ENCODE peak calls at places on chromosomes 13 and 19, in seven cellular contexts. X is EL; G is AG09319; A is SK-MEL-5; M is KBM-7; Y is stimulated activated CD4-positive, alpha-beta T cell treated with anti-CD3 and anti-CD28 coated beads, Interleukin-12 subunit alpha, Interleukin-12 subunit beta, amount 100 ng/mL, for 4 hours; R is transverse colon. Z is an unnamed sample.

GRCh38 chr19:7236153-7236552 is 58.1 kb downstream of the INSR start:
- DNase-seq in X (no peak), G (no peak), A (no peak), M (no peak), Y (no peak), R (no peak), Z (no peak)

GRCh38 chr19:19356500-19356899 is 35.9 kb downstream of the MAU2 start:
- DNase-seq in X (no peak), G (no peak), A (no peak), M (no peak), Y (no peak), R (no peak), Z (no peak)

GRCh38 chr19:50739132-50739746 is 16.1 kb downstream of the CLEC11A start:
- DNase-seq in X (no peak), G (no peak), A (no peak), M (no peak), Y (no peak), R (no peak), Z (no peak)

GRCh38 chr19:18939163-18939562 is 1.9 kb downstream of the HOMER3 start:
- DNase-seq in X (no peak), G (no peak), A (no peak), M (no peak), Y (no peak), R (no peak), Z (no peak)

GRCh38 chr19:47302249-47302648 is 7.4 kb upstream of the C5AR1 start:
- DNase-seq in X (no peak), G (no peak), A (no peak), M (no peak), Y (no peak), R (no peak), Z (no peak)

GRCh38 chr19:55959996-55960675 is 12.5 kb downstream of the NLRP8 start:
- DNase-seq in X (no peak), G (no peak), A (no peak), M (no peak), Y (no peak), R (no peak), Z (no peak)

GRCh38 chr13:46551410-46552301 is 1.3 kb upstream of the LRCH1 start:
- DNase-seq in X (peak; percentile 82), G (no peak), A (peak; percentile 82), M (peak; percentile 73), Y (peak; percentile 69), R (peak; percentile 88), Z (peak; percentile 67)

GRCh38 chr19:49491030-49491803 is 3.8 kb downstream of the RPL13A start:
- DNase-seq in X (no peak), G (no peak), A (no peak), M (no peak), Y (no peak), R (no peak), Z (no peak)

GRCh38 chr19:9528757-9529336 is 9.6 kb downstream of the ZNF426 start:
- DNase-seq in X (no peak), G (no peak), A (no peak), M (peak; percentile 33), Y (no peak), R (no peak), Z (no peak)

GRCh38 chr13:50361282-50361681 is 346.0 kb downstream of the KCNRG start:
- DNase-seq in X (no peak), G (no peak), A (no peak), M (no peak), Y (no peak), R (no peak), Z (no peak)

GRCh38 chr13:27487776-27488175 is 37.4 kb upstream of the MTIF3 start:
- DNase-seq in X (no peak), G (no peak), A (no peak), M (no peak), Y (no peak), R (no peak), Z (no peak)

GRCh38 chr19:32626969-32627368 is 46.0 kb downstream of the PDCD5 start:
- DNase-seq in X (no peak), G (no peak), A (no peak), M (no peak), Y (no peak), R (no peak), Z (no peak)

GRCh38 chr19:10070730-10071446 is 15.2 kb upstream of the SHFL start:
- DNase-seq in X (no peak), G (no peak), A (no peak), M (no peak), Y (no peak), R (no peak), Z (no peak)

GRCh38 chr13:73715114-73715909 is 418.9 kb downstream of the KLF12 start:
- DNase-seq in X (no peak), G (no peak), A (no peak), M (no peak), Y (peak; percentile 12), R (no peak), Z (no peak)

GRCh38 chr19:5078179-5078578 is 109.3 kb downstream of the KDM4B start:
- DNase-seq in X (no peak), G (no peak), A (no peak), M (no peak), Y (no peak), R (no peak), Z (no peak)

GRCh38 chr19:35216833-35217707 is 11.5 kb downstream of the FAM187B start:
- DNase-seq in X (no peak), G (no peak), A (peak; percentile 37), M (peak; percentile 54), Y (no peak), R (peak; percentile 65), Z (no peak)

GRCh38 chr19:3108775-3109174 is 14.6 kb downstream of the GNA11 start:
- DNase-seq in X (peak; percentile 57), G (no peak), A (peak; percentile 65), M (peak; percentile 77), Y (peak; percentile 71), R (peak; percentile 72), Z (peak; percentile 93)

GRCh38 chr19:40565910-40566495 is 10.7 kb upstream of the SHKBP1 start:
- DNase-seq in X (no peak), G (no peak), A (no peak), M (no peak), Y (no peak), R (no peak), Z (no peak)

GRCh38 chr13:44756411-44756810 is 180.3 kb upstream of the TSC22D1 start:
- DNase-seq in X (no peak), G (no peak), A (no peak), M (no peak), Y (no peak), R (no peak), Z (no peak)

GRCh38 chr13:52356327-52356726 is 49.6 kb downstream of the THSD1 start:
- DNase-seq in X (peak; percentile 81), G (no peak), A (no peak), M (no peak), Y (no peak), R (no peak), Z (no peak)

GRCh38 chr19:46766569-46767317 is 20.5 kb upstream of the STRN4 start:
- DNase-seq in X (peak; percentile 41), G (no peak), A (peak; percentile 66), M (peak; percentile 72), Y (peak; percentile 56), R (peak; percentile 51), Z (peak; percentile 60)

GRCh38 chr19:54660967-54661366 is 1.8 kb upstream of the LILRB4 start:
- DNase-seq in X (no peak), G (no peak), A (no peak), M (no peak), Y (no peak), R (no peak), Z (no peak)

GRCh38 chr19:34218818-34219164 is 35.6 kb upstream of the GARRE1 start:
- DNase-seq in X (no peak), G (no peak), A (no peak), M (no peak), Y (no peak), R (no peak), Z (no peak)

GRCh38 chr13:110012102-110012739 is 225.8 kb upstream of the IRS2 start:
- DNase-seq in X (peak; percentile 98), G (peak; percentile 94), A (peak; percentile 32), M (no peak), Y (no peak), R (no peak), Z (no peak)

GRCh38 chr13:102680842-102681725 is 13.8 kb downstream of the METTL21C start:
- DNase-seq in X (peak; percentile 24), G (no peak), A (no peak), M (peak; percentile 47), Y (no peak), R (no peak), Z (no peak)

GRCh38 chr13:75621147-75621546 is 15.0 kb upstream of the LMO7 start:
- DNase-seq in X (peak; percentile 91), G (no peak), A (no peak), M (no peak), Y (no peak), R (no peak), Z (no peak)